ENCODE peak calls at places on chromosomes 5 and 9, in five cellular contexts. D, N, B, H and W are unnamed samples.

GRCh38 chr5:136686192-136686872 is 321.0 kb upstream of the TRPC7 start:
- DNase-seq in D (no peak), N (no peak), B (peak), H (peak), W (no peak)

GRCh38 chr9:92122792-92123191 is 7.6 kb upstream of the SPTLC1 start:
- DNase-seq in D (no peak), N (no peak), B (no peak), H (no peak), W (no peak)

GRCh38 chr9:7216004-7216821 is 458.4 kb downstream of the KDM4C start:
- DNase-seq in D (no peak), N (no peak), B (peak), H (no peak), W (no peak)

GRCh38 chr5:151095341-151096000 is 14.6 kb upstream of the TNIP1 start:
- DNase-seq in D (peak), N (no peak), B (peak), H (peak), W (no peak)

GRCh38 chr5:83256091-83256775 is 178.9 kb downstream of the XRCC4 start:
- DNase-seq in D (no peak), N (no peak), B (peak), H (no peak), W (no peak)

GRCh38 chr9:136013116-136013515 is 51.9 kb upstream of the UBAC1 start:
- DNase-seq in D (no peak), N (no peak), B (no peak), H (no peak), W (no peak)

GRCh38 chr5:8993031-8993430 is 552.8 kb downstream of the SEMA5A start:
- DNase-seq in D (no peak), N (no peak), B (no peak), H (no peak), W (no peak)

GRCh38 chr9:90988318-90988717 is 186.7 kb downstream of the SYK start:
- DNase-seq in D (no peak), N (no peak), B (peak), H (no peak), W (no peak)

GRCh38 chr5:118987988-118988945 is at the start of gene DTWD2:
- DNase-seq in D (peak), N (peak), B (peak), H (peak), W (peak)

GRCh38 chr5:13536921-13537320 is 407.6 kb downstream of the DNAH5 start:
- DNase-seq in D (no peak), N (no peak), B (no peak), H (no peak), W (no peak)

GRCh38 chr5:109654455-109654854 is 35.3 kb upstream of the MAN2A1 start:
- DNase-seq in D (no peak), N (no peak), B (peak), H (no peak), W (no peak)

GRCh38 chr5:156826150-156826549 is 23.9 kb upstream of the PPP1R2B start:
- DNase-seq in D (no peak), N (no peak), B (no peak), H (no peak), W (peak)

GRCh38 chr9:36268007-36268427 is 9.8 kb upstream of the GNE start:
- DNase-seq in D (no peak), N (no peak), B (peak), H (no peak), W (no peak)

GRCh38 chr5:53479656-53480473 is 564 bp upstream of the FST start:
- DNase-seq in D (peak), N (peak), B (peak), H (peak), W (peak)

GRCh38 chr5:143205386-143205785 is 198.1 kb downstream of the NR3C1 start:
- DNase-seq in D (no peak), N (no peak), B (peak), H (no peak), W (no peak)

GRCh38 chr9:70402213-70402612 is 12.2 kb downstream of the KLF9 start:
- DNase-seq in D (no peak), N (no peak), B (no peak), H (no peak), W (no peak)

GRCh38 chr9:88400021-88400420 is 11.8 kb downstream of the SPIN1 start:
- DNase-seq in D (no peak), N (no peak), B (peak), H (peak), W (no peak)

GRCh38 chr9:37611961-37612360 is 19.6 kb upstream of the TOMM5 start:
- DNase-seq in D (no peak), N (no peak), B (no peak), H (no peak), W (no peak)

GRCh38 chr5:10559151-10559550 is 4.7 kb upstream of the ANKRD33B start:
- DNase-seq in D (no peak), N (no peak), B (no peak), H (no peak), W (no peak)

GRCh38 chr9:29078063-29078660 is 1504.9 kb upstream of the C9orf72 start:
- DNase-seq in D (no peak), N (no peak), B (peak), H (no peak), W (no peak)

GRCh38 chr9:137307255-137308101 is 5.4 kb upstream of the NRARP start:
- DNase-seq in D (peak), N (no peak), B (no peak), H (peak), W (peak)
- TF ChIP-seq CTCF in D (no peak), N (no peak), B (no peak), H (no peak), W (no peak)

GRCh38 chr5:101728933-101729332 is 567.2 kb downstream of the SLCO4C1 start:
- DNase-seq in D (no peak), N (no peak), B (no peak), H (no peak), W (no peak)
- TF ChIP-seq CTCF in D (no peak), N (no peak), B (no peak), H (peak), W (peak)

DNA sequence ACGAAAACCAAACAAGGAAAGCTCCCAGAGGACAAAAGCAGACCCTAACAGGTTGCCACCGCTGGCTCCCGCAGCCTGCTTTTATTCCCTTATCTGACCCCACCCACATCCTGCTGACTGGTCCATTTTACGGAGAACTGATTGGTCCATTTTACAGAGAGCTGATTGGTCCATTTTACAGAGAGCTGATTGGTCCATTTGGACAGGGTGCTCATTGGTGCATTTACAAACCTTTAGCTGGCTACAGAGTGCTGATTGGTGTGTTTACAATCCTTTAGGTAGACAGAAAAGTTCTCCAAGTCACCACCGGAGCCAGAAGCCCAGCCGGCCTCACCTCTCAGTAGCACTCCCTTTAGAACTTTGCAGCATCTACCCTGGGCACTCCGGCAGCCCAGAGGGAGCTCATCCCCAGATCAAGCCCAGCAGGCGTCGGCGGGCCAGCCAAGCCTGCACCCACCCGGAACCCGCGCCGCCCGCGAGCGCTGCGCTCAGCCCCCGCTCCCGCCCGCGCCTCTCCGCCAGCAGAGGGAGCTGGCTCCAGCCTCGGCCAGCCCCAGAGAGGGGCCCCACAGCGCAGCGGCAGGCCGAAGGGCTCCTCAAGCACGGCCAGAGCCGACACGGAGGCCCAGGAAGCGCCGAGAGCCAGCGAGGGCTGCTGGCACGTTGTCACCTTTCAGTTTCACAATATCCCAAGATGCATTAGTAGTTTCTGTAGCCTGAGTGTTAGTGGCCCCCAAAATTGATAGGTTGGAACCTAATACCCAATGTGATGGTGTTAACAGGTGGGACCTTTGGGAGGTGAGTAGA is 35.3 kb upstream of the CLPTM1L start:
- DNase-seq in D (peak), N (no peak), B (peak), H (peak), W (peak)
- TF ChIP-seq CTCF in D (peak), N (peak), B (peak), H (peak), W (peak)

GRCh38 chr5:36090033-36090432 is 23.4 kb upstream of the UGT3A2 start:
- DNase-seq in D (no peak), N (no peak), B (peak), H (peak), W (no peak)
- TF ChIP-seq CTCF in D (no peak), N (no peak), B (peak), H (peak), W (peak)

DNA sequence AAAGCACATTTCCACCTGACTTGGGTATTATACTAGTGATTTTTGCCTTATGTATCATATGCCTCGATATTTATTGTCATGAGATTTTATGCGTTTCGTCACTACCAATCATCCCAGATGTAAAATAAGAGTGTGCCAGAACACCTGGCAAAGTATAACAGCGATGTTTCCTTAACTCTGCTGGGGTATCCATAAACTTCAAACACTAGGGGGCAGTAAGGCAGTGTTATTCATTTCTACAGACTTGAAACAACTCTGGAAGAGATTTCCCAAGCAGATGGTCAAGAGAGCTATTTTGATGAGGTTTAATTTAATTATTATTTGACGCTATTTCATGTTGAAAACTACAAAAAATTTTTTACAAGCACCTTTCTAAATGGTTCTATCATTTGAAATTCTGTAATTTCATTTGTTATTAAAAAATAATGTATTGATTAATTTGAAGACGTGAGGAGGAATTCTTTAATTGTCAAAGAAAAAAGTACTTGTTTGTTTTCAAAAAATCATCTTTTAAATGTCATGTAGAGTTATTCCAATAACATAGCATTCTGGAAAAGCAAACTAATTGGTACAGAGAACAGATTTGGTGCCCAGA is 388.5 kb upstream of the CTNND2 start:
- DNase-seq in D (no peak), N (no peak), B (peak), H (peak), W (no peak)
- TF ChIP-seq CTCF in D (peak), N (no peak), B (no peak), H (peak), W (no peak)

GRCh38 chr5:43401827-43402226 is 10.4 kb downstream of the CCL28 start:
- DNase-seq in D (no peak), N (no peak), B (no peak), H (peak), W (no peak)
- TF ChIP-seq CTCF in D (no peak), N (no peak), B (peak), H (peak), W (peak)

GRCh38 chr5:163459888-163460561 is at the start of gene NUDCD2:
- DNase-seq in D (peak), N (peak), B (peak), H (peak), W (peak)
- TF ChIP-seq CTCF in D (peak), N (peak), B (no peak), H (peak), W (peak)

DNA sequence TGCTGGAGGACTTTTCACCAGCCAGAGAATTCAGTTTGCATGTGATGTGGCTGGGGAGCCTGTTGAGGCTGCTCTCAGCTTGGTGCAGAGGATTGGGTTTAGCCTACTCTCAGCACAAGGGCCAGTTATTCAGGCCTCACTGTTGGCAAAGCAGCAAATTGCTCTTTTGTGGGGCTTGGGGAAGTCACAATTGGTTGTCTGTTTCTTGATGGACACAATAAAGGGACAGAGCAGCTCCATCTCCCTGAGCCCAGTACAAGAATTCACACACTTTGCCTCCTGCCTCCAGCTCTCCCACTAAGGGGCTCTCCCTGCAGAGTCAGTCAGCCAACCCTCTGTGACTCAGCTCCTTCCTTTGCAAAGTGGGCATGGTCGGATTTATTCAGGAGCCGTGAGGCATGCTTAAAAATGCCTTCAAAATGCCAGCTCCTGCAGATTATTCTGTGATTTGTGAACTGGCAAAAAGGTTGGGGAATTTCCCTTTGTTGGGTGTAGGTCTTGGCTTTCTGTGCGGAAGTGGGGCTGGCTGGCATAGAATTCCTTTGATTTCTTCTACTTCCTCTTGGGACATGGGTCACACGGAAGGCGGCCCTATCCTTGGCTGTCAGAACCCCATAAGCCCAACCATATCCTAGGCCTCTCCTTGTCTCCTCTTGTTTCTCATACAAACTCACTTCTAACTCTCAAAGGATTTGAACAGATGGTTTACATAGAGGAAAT is 118.6 kb upstream of the CD180 start:
- DNase-seq in D (no peak), N (peak), B (peak), H (no peak), W (no peak)
- TF ChIP-seq CTCF in D (no peak), N (no peak), B (no peak), H (no peak), W (no peak)

GRCh38 chr9:134391319-134392231 is 65.3 kb downstream of the RXRA start:
- DNase-seq in D (no peak), N (no peak), B (no peak), H (no peak), W (peak)
- TF ChIP-seq CTCF in D (no peak), N (no peak), B (no peak), H (no peak), W (peak)